ENCODE peak calls at places on chromosomes 13 and 19, in five cellular contexts. Q is putamen; K is HuH-7; X is stimulated activated CD4-positive, alpha-beta T cell treated with anti-CD3 and anti-CD28 coated beads, Interleukin-1b, Interleukin-23, amount 100 ng/mL, for 48 hours; L is NCI-H2029 treated with DMSO at 0.1 percent for 48 hours. A is an unnamed sample.

GRCh38 chr19:3062165-3063105 is at the start of gene TLE5:
- DNase-seq in Q (peak), X (peak), K (no peak), L (no peak), A (peak)

GRCh38 chr19:39544201-39544903 is 4.4 kb upstream of the EID2 start:
- DNase-seq in X (peak), Q (no peak), L (no peak), K (no peak), A (no peak)

GRCh38 chr13:29679357-29680050 is 84.0 kb upstream of the SLC7A1 start:
- DNase-seq in Q (no peak), L (no peak), K (no peak), X (no peak), A (no peak)

GRCh38 chr13:81017525-81018152 is 676.7 kb upstream of the SPRY2 start:
- DNase-seq in K (peak), Q (peak), L (no peak), X (no peak), A (peak)

GRCh38 chr19:45834970-45835369 is 19.9 kb upstream of the RSPH6A start:
- DNase-seq in L (no peak), Q (no peak), K (no peak), X (no peak), A (no peak)

GRCh38 chr13:64529874-64530485 is 2700.2 kb downstream of the PCDH9 start:
- DNase-seq in L (no peak), Q (no peak), X (no peak), K (peak), A (no peak)

GRCh38 chr19:39704181-39705044 is at the start of gene LGALS14:
- DNase-seq in K (no peak), X (peak), L (no peak), Q (no peak), A (no peak)

GRCh38 chr19:42488783-42489521 is 39.3 kb downstream of the CEACAM1 start:
- DNase-seq in L (no peak), X (no peak), Q (no peak), K (peak), A (no peak)

GRCh38 chr19:29528946-29529645 is 3.3 kb downstream of the VSTM2B start:
- DNase-seq in Q (no peak), X (no peak), L (no peak), K (no peak), A (no peak)

GRCh38 chr19:58569191-58569942 is 3.8 kb downstream of the MZF1 start:
- DNase-seq in L (no peak), Q (no peak), X (no peak), K (no peak), A (no peak)

GRCh38 chr19:927707-928401 is 2.0 kb downstream of the ARID3A start:
- DNase-seq in Q (no peak), X (no peak), L (no peak), K (peak), A (no peak)

GRCh38 chr13:43787998-43788397 is 1.2 kb upstream of the ENOX1 start:
- DNase-seq in K (no peak), L (no peak), Q (peak), X (no peak), A (peak)

GRCh38 chr19:36169084-36169760 is 17.0 kb upstream of the COX7A1 start:
- DNase-seq in X (no peak), L (peak), K (no peak), Q (no peak), A (no peak)

GRCh38 chr19:29401712-29402421 is 123.9 kb upstream of the VSTM2B start:
- DNase-seq in Q (no peak), L (no peak), X (no peak), K (no peak), A (no peak)

GRCh38 chr19:48807590-48808308 is 3.1 kb downstream of the BCAT2 start:
- DNase-seq in X (no peak), L (no peak), K (no peak), Q (no peak), A (no peak)

GRCh38 chr19:49327878-49328544 is 3.0 kb upstream of the SLC6A16 start:
- DNase-seq in Q (no peak), L (no peak), X (peak), K (no peak), A (no peak)

GRCh38 chr13:25214371-25215252 is 42.5 kb upstream of the AMER2 start:
- DNase-seq in X (no peak), Q (no peak), K (no peak), L (no peak), A (peak)

GRCh38 chr13:73261739-73262216 is 203.0 kb downstream of the KLF5 start:
- DNase-seq in L (no peak), K (peak), X (no peak), Q (no peak), A (no peak)

GRCh38 chr19:45564131-45564780 is 20.3 kb downstream of the OPA3 start:
- DNase-seq in K (no peak), Q (no peak), L (no peak), X (no peak), A (no peak)

GRCh38 chr13:51800456-51800855 is 3.5 kb downstream of the DHRS12 start:
- DNase-seq in X (no peak), L (no peak), K (no peak), Q (no peak), A (no peak)

GRCh38 chr19:29872224-29872731 is 60.5 kb downstream of the CCNE1 start:
- DNase-seq in Q (no peak), L (no peak), X (peak), K (peak), A (no peak)

GRCh38 chr19:50492303-50493052 is 15.8 kb upstream of the GARIN5A start:
- DNase-seq in Q (no peak), K (no peak), X (peak), L (no peak), A (no peak)

A was measured in Ammon's horn.